ENCODE peak calls at places on chromosomes 4 and X, in four cellular contexts. M is HepG2, X is Panc1, R is K562. Y is an unnamed sample.

GRCh38 chrX:118637997-118638396 is 89.4 kb upstream of the IL13RA1 start:
- DNase-seq in M (peak; percentile 3), R (no peak), X (no peak), Y (no peak)

GRCh38 chrX:21975827-21976226 is 35.3 kb downstream of the SMS start:
- DNase-seq in M (no peak), R (no peak), X (no peak), Y (no peak)

GRCh38 chrX:39854772-39855747 is 242.7 kb downstream of the BCOR start:
- DNase-seq in R (no peak), M (no peak), X (no peak), Y (no peak)

GRCh38 chr4:44447563-44448504 is 775 bp downstream of the KCTD8 start:
- DNase-seq in X (no peak), R (no peak), M (no peak), Y (no peak)

GRCh38 chrX:3699841-3700381 is 13.5 kb downstream of the PRKX start:
- DNase-seq in M (no peak), X (no peak), R (no peak), Y (no peak)

GRCh38 chr4:156322592-156322991 is 368.9 kb upstream of the CTSO start:
- DNase-seq in M (no peak), X (peak; percentile 42), R (no peak), Y (peak; percentile 4)

GRCh38 chr4:144350706-144351105 is 210.2 kb upstream of the GYPA start:
- DNase-seq in R (no peak), M (no peak), X (no peak), Y (no peak)

GRCh38 chr4:3702084-3702521 is 64.1 kb upstream of the ADRA2C start:
- DNase-seq in R (no peak), M (no peak), X (no peak), Y (no peak)

GRCh38 chrX:105698386-105698785 is 124.0 kb upstream of the NRK start:
- DNase-seq in X (no peak), M (no peak), R (no peak), Y (no peak)

GRCh38 chrX:103356023-103356798 is at the start of gene TCEAL9:
- DNase-seq in M (peak; percentile 51), R (peak; percentile 69), X (no peak), Y (peak; percentile 29)

GRCh38 chr4:98446499-98447375 is 185.6 kb downstream of the RAP1GDS1 start:
- DNase-seq in M (no peak), R (peak; percentile 18), X (no peak), Y (no peak)

GRCh38 chr4:11436084-11436483 is 7.4 kb upstream of the HS3ST1 start:
- DNase-seq in M (no peak), X (no peak), R (no peak), Y (no peak)

GRCh38 chr4:54986095-54986846 is 139.1 kb downstream of the KDR start:
- DNase-seq in M (no peak), R (no peak), X (no peak), Y (no peak)

GRCh38 chr4:112511294-112512118 is 4.5 kb downstream of the NEUROG2 start:
- DNase-seq in X (no peak), M (no peak), R (no peak), Y (no peak)

GRCh38 chrX:66892004-66892403 is 253.1 kb upstream of the EDA2R start:
- DNase-seq in X (no peak), M (no peak), R (no peak), Y (no peak)

GRCh38 chr4:15132739-15133138 is 130.5 kb downstream of the CPEB2 start:
- DNase-seq in R (no peak), M (no peak), X (no peak), Y (no peak)

GRCh38 chr4:7332216-7333023 is 102.3 kb downstream of the PSAPL1 start:
- DNase-seq in R (no peak), M (no peak), X (no peak), Y (no peak)

GRCh38 chr4:3270141-3270611 is 21.2 kb downstream of the MSANTD1 start:
- DNase-seq in R (no peak), X (no peak), M (no peak), Y (no peak)

GRCh38 chr4:173231916-173232315 is 63.3 kb downstream of the GALNT7 start:
- DNase-seq in M (no peak), X (no peak), R (peak; percentile 66), Y (no peak)

GRCh38 chr4:168621806-168622589 is 125.1 kb downstream of the PALLD start:
- DNase-seq in R (no peak), X (no peak), M (no peak), Y (no peak)

GRCh38 chr4:163863082-163863481 is 368.6 kb downstream of the TMA16 start:
- DNase-seq in X (no peak), M (no peak), R (no peak), Y (no peak)

GRCh38 chr4:52877694-52878093 is 15.6 kb downstream of the RASL11B start:
- DNase-seq in X (no peak), M (no peak), R (no peak), Y (no peak)

GRCh38 chr4:107349266-107349665 is 313.2 kb upstream of the DKK2 start:
- DNase-seq in R (no peak), X (no peak), M (no peak), Y (no peak)
- TF ChIP-seq TCF7L2 in R (no peak), X (no peak), M (no peak), Y (no peak)

DNA sequence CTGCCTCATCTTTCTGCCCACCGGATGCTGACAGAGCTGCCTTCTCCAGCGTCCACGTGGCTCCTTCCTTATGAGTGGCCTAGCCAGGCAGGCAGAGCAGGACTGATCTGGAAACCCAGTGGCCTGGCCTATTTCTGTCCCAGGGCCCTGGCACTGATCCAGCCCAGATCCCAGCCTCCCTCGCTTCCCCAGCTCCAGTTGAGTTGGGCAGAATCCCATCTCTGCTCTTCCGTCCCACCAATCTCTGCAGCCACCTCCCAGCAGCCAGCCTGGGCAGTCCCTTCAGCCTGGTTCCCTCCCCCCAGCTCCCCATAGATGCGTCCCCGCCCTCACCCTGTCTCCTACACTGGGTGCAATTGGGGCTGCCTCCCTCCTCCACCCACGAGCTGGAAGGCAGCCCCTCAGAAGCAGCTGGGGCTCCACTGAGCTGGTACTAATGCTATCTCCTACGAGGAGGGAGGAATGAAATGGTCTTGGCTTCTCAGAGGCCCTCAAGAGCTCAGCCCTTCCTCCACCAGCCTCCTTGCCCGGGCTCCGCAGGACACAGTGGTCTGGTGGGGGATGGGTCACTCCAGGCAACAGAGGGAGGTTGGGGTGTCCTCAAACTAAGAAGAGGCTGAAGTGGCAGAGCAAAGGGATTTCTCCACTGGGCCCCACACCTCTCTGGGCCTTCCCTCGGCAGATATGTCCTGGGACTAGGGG is 94.2 kb downstream of the PJA1 start:
- DNase-seq in R (no peak), X (no peak), M (no peak), Y (no peak)
- TF ChIP-seq TCF7L2 in R (no peak), X (no peak), M (no peak), Y (no peak)

GRCh38 chr4:92064574-92064973 is 239.2 kb upstream of the GRID2 start:
- DNase-seq in M (no peak), R (no peak), X (no peak), Y (no peak)
- TF ChIP-seq TCF7L2 in M (no peak), R (no peak), X (no peak), Y (no peak)

GRCh38 chr4:115609631-115610030 is 496.2 kb upstream of the NDST4 start:
- DNase-seq in M (no peak), R (no peak), X (no peak), Y (no peak)
- TF ChIP-seq TCF7L2 in M (no peak), R (no peak), X (no peak), Y (no peak)

GRCh38 chr4:137532869-137533236 is 559 bp upstream of the PCDH18 start:
- DNase-seq in M (no peak), R (no peak), X (no peak), Y (no peak)
- TF ChIP-seq TCF7L2 in M (no peak), R (no peak), X (no peak), Y (no peak)

GRCh38 chr4:143186202-143186601 is 1.5 kb downstream of the USP38 start:
- DNase-seq in R (no peak), M (peak; percentile 37), X (no peak), Y (no peak)

GRCh38 chr4:143186634-143187033 is 1.9 kb downstream of the USP38 start:
- DNase-seq in M (peak; percentile 5), R (peak; percentile 56), X (no peak), Y (no peak)

GRCh38 chr4:143184217-143184502 is 557 bp upstream of the USP38 start:
- DNase-seq in R (no peak), M (no peak), X (no peak), Y (no peak)

GRCh38 chr4:143184503-143185252 is at the start of gene USP38:
- DNase-seq in R (peak; percentile 96), M (peak; percentile 91), X (peak; percentile 58), Y (peak; percentile 86)

DNA sequence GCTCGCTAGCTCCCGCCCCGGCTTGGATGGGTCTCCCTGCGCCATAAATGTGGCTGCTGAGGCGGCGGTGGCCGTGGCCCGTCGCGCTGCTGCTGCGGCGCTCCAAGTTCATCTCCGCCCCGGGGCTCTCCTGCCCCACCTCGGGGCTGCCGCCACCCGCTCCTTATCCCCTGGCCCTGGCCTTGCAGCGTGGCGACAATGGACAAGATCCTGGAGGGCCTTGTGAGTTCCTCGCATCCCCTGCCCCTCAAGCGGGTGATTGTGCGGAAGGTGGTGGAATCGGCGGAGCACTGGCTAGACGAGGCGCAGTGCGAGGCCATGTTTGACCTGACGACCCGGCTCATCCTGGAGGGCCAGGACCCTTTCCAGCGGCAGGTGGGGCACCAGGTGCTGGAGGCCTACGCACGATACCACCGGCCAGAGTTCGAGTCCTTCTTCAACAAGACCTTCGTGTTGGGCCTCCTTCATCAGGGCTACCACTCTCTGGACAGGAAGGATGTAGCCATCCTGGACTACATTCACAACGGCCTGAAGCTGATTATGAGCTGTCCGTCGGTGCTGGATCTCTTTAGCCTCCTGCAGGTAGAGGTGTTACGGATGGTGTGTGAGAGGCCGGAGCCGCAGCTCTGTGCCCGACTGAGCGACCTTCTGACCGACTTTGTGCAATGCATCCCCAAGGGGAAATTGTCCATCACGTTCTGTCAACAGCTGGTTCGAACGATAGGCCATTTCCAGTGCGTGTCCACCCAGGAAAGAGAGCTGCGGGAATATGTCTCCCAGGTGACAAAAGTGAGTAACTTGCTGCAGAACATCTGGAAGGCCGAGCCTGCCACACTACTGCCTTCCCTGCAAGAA is 763 bp downstream of the USP38 start:
- DNase-seq in X (no peak), R (peak; percentile 48), M (peak; percentile 16), Y (no peak)
- TF ChIP-seq TCF7L2 in X (no peak), R (no peak), M (no peak), Y (no peak)

GRCh38 chrX:9293903-9294302 is 171.0 kb upstream of the TBL1X start:
- DNase-seq in X (no peak), M (no peak), R (no peak), Y (no peak)

GRCh38 chrX:9291666-9292065 is 173.2 kb upstream of the TBL1X start:
- DNase-seq in R (no peak), M (no peak), X (no peak), Y (no peak)

DNA sequence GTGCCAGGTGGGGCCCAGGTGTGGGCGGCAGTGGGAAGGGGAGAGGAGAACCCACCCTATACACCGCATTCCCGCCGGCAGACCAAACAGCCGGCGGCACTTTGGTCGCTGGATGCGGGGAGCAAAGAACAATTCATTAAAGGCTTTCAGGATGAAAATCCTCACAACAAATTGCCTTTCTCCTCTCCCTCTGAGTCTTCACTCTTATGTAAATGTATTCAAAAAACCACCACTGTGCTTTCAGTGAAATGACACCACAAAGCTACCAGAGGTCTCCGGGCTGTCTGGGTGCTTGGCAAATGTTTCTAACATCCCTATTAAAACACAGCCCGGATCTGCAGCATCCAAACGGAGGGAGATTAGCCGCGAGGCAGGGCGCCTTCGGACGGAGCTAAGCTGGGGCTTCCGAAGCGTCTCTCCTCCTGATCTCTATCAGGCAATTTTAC is 171.8 kb upstream of the TBL1X start:
- DNase-seq in M (no peak), R (no peak), X (no peak), Y (no peak)
- TF ChIP-seq TCF7L2 in M (no peak), R (no peak), X (no peak), Y (no peak)

GRCh38 chr4:107035711-107036601 is at the start of gene DKK2:
- DNase-seq in M (no peak), R (no peak), X (no peak), Y (no peak)
- TF ChIP-seq TCF7L2 in M (no peak), R (no peak), X (no peak), Y (no peak)

Y was measured in HCT116.